ENCODE peak calls at places on chromosomes 2 and 18, in four cellular contexts. E is upper lobe of right lung, K is sigmoid colon, S is adrenal gland. H is an unnamed sample. For H3K4me1, the result is how much of the 10 kb centered on the place peaks cover.

GRCh38 chr2:135066710-135067109 is 14.6 kb downstream of the RAB3GAP1 start:
- DNase-seq in E (no peak), K (no peak), S (no peak), H (no peak)

GRCh38 chr2:234747833-234748559 is 203.8 kb upstream of the SH3BP4 start:
- DNase-seq in E (no peak), K (no peak), S (no peak), H (no peak)

GRCh38 chr2:113105047-113105446 is 22.4 kb upstream of the IL1RN start:
- DNase-seq in E (no peak), K (no peak), S (peak), H (no peak)

GRCh38 chr18:48053881-48054586 is 123.6 kb upstream of the SMAD2 start:
- DNase-seq in E (peak), K (no peak), S (no peak), H (peak)

GRCh38 chr2:240966906-240967680 is 31.3 kb upstream of the SNED1 start:
- DNase-seq in E (peak), K (peak), S (no peak), H (peak)

GRCh38 chr2:231996797-231997555 is 35.5 kb downstream of the DIS3L2 start:
- DNase-seq in E (no peak), K (no peak), S (no peak), H (no peak)

GRCh38 chr2:231563378-231563961 is 29.2 kb upstream of the TEX44 start:
- DNase-seq in E (no peak), K (peak), S (peak), H (peak)

GRCh38 chr2:230155359-230155758 is 64.4 kb downstream of the SP110 start:
- DNase-seq in E (no peak), K (no peak), S (no peak), H (no peak)

GRCh38 chr2:212344131-212344530 is 194.5 kb downstream of the ERBB4 start:
- DNase-seq in E (no peak), K (no peak), S (no peak), H (no peak)

GRCh38 chr2:27249891-27250651 is 12.8 kb downstream of the SLC30A3 start:
- DNase-seq in E (peak), K (no peak), S (peak), H (peak)

GRCh38 chr2:225354281-225354774 is 45.2 kb upstream of the NYAP2 start:
- DNase-seq in E (no peak), K (no peak), S (peak), H (no peak)

GRCh38 chr2:147782521-147782920 is 62.3 kb upstream of the ACVR2A start:
- DNase-seq in E (no peak), K (no peak), S (peak), H (no peak)

GRCh38 chr2:223970343-223971128 is 13.3 kb downstream of the MRPL44 start:
- DNase-seq in E (no peak), K (no peak), S (peak), H (peak)

DNA sequence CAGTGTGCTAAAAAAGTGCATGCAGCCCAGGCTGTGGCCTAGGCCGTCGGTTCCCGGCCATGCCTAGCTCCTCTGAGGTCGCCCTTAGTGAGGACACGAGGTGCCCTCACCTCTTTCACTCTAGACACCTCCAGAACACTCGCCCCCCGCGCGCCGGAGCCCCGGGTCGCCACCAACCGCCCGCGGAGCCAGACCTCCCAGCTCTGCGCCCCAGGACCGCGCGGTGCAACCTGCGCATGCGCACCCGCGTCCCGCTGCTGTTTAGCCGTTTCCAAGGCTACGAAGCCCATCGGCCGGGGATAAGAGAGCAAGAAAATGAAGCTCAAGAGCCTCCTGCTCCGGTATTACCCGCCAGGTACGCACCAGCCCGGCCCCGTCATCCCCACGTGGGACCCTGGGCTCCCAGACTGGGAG is at the start of gene DAW1:
- DNase-seq in E (peak), K (no peak), S (peak), H (peak)
- H3K4me3 ChIP-seq in E (peak), K (peak), S (no peak), H (no peak)

GRCh38 chr2:239293450-239294430 is 107.1 kb downstream of the HDAC4 start:
- DNase-seq in E (peak), K (peak), S (peak), H (no peak)

GRCh38 chr2:239291505-239292350 is 109.1 kb downstream of the HDAC4 start:
- DNase-seq in E (peak), K (peak), S (no peak), H (no peak)

GRCh38 chr2:239290618-239291504 is 110.0 kb downstream of the HDAC4 start:
- DNase-seq in E (peak), K (peak), S (peak), H (no peak)

GRCh38 chr2:239292956-239293355 is 107.9 kb downstream of the HDAC4 start:
- DNase-seq in E (peak), K (peak), S (peak), H (no peak)

DNA sequence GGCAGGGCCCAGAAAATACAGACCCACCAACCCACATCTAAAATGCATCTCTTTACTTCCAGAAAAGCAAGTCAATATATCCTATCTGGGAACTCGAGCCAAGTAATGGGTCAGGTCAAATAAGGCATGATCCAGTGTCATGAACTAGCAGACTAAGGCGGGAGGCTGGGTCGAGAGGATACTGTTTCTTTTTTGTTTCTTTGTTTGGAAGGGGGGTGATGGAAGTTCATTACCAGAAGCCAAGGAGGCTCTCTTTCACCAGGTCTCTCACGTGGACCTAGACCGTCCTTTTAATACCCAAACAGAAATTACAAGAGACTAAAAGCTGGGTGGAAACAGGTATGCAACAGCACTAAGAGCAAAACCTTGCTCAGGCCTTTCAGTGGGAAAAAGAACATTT is 108.3 kb downstream of the HDAC4 start:
- DNase-seq in E (no peak), K (no peak), S (no peak), H (no peak)
- H3K4me1 ChIP-seq in E (under half), K (half or more), S (under half), H (under half)

GRCh38 chr2:33220533-33220932 is 255.9 kb upstream of the RASGRP3 start:
- DNase-seq in E (no peak), K (no peak), S (no peak), H (no peak)
- H3K27ac ChIP-seq in E (no peak), K (peak), S (peak), H (peak)

DNA sequence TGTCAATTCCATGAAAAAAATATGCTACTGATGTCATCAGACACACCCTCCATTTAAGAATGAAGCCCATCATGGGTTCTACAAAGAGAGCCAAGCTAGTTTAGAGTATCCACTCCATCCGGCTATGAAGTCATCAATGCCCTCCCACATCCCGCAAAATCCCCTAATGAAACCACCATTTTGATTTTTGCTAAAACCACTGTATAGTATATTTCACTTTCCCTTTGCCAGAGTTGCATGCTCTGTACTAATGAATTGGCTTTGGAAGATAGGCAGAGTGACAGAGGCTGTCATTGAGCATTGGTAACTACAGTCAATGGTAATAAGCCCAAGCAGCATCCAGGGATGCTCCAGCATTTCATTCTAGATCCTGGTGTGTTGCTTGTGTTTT is 118.6 kb downstream of the ANKRD44 start:
- DNase-seq in E (no peak), K (no peak), S (no peak), H (no peak)
- H3K4me3 ChIP-seq in E (no peak), K (no peak), S (no peak), H (no peak)

GRCh38 chr2:101718479-101718878 is 21.0 kb downstream of the MAP4K4 start:
- DNase-seq in E (no peak), K (no peak), S (no peak), H (no peak)
- H3K4me1 ChIP-seq in E (under half), K (under half), S (under half), H (under half)

GRCh38 chr2:513981-514706 is 163.1 kb downstream of the TMEM18 start:
- DNase-seq in E (no peak), K (no peak), S (no peak), H (no peak)

GRCh38 chr2:510839-511238 is 166.4 kb downstream of the TMEM18 start:
- DNase-seq in E (no peak), K (no peak), S (no peak), H (no peak)

GRCh38 chr2:516131-516530 is 161.1 kb downstream of the TMEM18 start:
- DNase-seq in E (no peak), K (no peak), S (peak), H (no peak)

GRCh38 chr2:520663-521340 is 156.4 kb downstream of the TMEM18 start:
- DNase-seq in E (no peak), K (no peak), S (no peak), H (no peak)

DNA sequence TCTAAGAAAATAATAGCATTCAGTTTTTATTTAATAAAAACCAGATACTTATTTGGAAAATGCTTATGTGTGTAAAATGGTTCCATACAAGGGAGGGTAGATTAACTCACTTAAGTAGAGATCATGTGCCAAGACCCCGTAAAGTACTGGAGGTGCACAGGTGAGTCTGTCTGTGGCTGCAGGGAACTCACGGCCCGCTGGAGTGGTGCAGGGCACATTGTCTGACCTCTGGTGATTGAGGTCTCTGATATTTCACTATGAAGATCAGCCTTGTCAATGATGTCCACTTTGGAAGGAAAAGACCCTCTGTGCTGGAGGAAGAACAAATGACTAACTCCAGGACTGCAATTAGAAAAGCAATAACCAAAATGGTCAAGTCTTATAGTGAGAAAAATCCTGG is 161.5 kb downstream of the TMEM18 start:
- DNase-seq in E (no peak), K (no peak), S (no peak), H (no peak)
- H3K27ac ChIP-seq in E (no peak), K (no peak), S (no peak), H (no peak)

DNA sequence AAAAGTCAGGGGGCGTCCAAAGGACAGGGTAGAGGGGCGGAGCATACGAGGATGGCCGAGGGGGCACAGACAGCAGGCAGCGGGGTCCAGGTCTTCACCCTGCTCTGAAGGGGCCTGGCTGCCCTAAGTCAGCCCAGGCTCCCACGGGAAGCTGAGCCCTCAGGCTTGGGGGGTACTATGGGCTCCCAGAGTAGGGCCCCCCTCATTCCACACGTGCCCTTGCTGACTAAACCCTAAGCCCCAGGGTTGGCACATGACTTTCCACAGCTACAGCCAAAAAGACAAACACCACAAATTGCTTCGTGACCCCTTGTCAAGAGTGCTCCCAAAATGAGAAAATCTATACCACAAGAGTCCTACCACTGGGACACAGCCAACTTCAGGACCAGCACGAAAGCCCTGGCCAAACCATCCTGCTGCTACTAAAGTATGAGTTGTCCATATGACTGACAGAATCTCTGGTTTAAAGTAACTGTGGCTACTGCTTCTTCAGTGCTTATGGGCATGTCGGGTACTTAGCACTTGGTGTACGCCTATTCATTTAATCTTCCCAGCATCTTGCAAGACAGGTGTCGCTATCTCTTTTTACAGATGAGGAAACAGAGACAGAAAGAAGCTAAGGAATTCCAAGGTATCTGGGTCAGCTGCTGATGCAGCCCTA is 203.6 kb upstream of the ID2 start:
- DNase-seq in E (no peak), K (peak), S (no peak), H (no peak)
- H3K4me3 ChIP-seq in E (no peak), K (no peak), S (no peak), H (no peak)

GRCh38 chr2:46701152-46701551 is 214.5 kb downstream of the MCFD2 start:
- DNase-seq in E (no peak), K (no peak), S (no peak), H (peak)

GRCh38 chr2:46695283-46695682 is 215.9 kb downstream of the TMEM247 start:
- DNase-seq in E (peak), K (no peak), S (peak), H (no peak)

GRCh38 chr2:46700435-46700834 is 215.2 kb downstream of the MCFD2 start:
- DNase-seq in E (no peak), K (no peak), S (no peak), H (peak)

GRCh38 chr2:46697830-46698323 is 217.7 kb downstream of the MCFD2 start:
- DNase-seq in E (no peak), K (no peak), S (no peak), H (peak)

GRCh38 chr2:46696966-46697829 is 217.8 kb downstream of the TMEM247 start:
- DNase-seq in E (no peak), K (no peak), S (no peak), H (no peak)
- H3K4me1 ChIP-seq in E (under half), K (under half), S (under half), H (under half)

GRCh38 chr2:190535119-190535439 is 557 bp upstream of the NEMP2 start:
- DNase-seq in E (no peak), K (no peak), S (no peak), H (no peak)

GRCh38 chr2:190532581-190532980 is 1.9 kb downstream of the NEMP2 start:
- DNase-seq in E (no peak), K (no peak), S (no peak), H (no peak)

GRCh38 chr2:190534310-190535118 is at the start of gene NEMP2:
- DNase-seq in E (peak), K (peak), S (peak), H (peak)

GRCh38 chr2:190533175-190533967 is 1.2 kb downstream of the NEMP2 start:
- DNase-seq in E (no peak), K (no peak), S (no peak), H (no peak)

DNA sequence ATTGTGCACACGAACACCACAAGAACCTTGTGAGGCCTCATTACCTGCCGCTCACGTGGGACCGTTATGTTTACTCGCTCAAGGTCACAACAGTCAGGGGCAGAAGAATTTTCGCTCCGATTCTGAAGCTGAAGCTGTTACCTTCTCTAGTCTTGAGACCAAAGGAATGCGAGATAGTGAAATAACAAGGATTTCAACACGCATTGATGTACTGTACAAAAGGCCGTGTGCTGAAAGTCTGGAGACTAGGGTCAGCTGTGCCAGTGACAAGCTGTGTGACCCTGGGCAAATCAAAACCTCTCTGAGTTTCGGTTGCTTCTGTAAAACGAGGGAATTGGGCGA is 583 bp downstream of the NEMP2 start:
- DNase-seq in E (no peak), K (no peak), S (peak), H (peak)
- H3K27ac ChIP-seq in E (peak), K (peak), S (peak), H (peak)

GRCh38 chr2:237631801-237632585 is 4.6 kb downstream of the LRRFIP1 start:
- DNase-seq in E (peak), K (no peak), S (no peak), H (no peak)
- H3K4me3 ChIP-seq in E (no peak), K (no peak), S (no peak), H (no peak)

H was measured in small intestine.